ENCODE peak calls at places on chromosomes 7 and 10, in nine cellular contexts. D is cardiac fibroblast; E is lower lobe of right lung; Y is transverse colon; X is CD8-positive, alpha-beta T cell; F is CD8-positive, alpha-beta memory T cell; B is upper lobe of right lung; U is tibial artery; Z is H7. G is an unnamed sample.

GRCh38 chr7:72493850-72494661 is 81.9 kb upstream of the CALN1 start:
- DNase-seq in D (peak; percentile 48), E (peak; percentile 56), Y (peak; percentile 62), X (peak; percentile 18), F (no peak), B (peak; percentile 72), U (peak; percentile 28), Z (peak; percentile 67), G (peak; percentile 25)

GRCh38 chr7:107234436-107234835 is 65.6 kb downstream of the HBP1 start:
- DNase-seq in D (no peak), E (no peak), Y (no peak), X (no peak), F (no peak), B (no peak), U (no peak), Z (peak; percentile 13), G (no peak)

GRCh38 chr10:80139290-80139689 is 6.8 kb downstream of the PLAC9 start:
- DNase-seq in D (no peak), E (no peak), Y (no peak), X (no peak), F (no peak), B (no peak), U (peak; percentile 8), Z (no peak), G (no peak)

GRCh38 chr10:125783957-125784356 is 8.3 kb upstream of the MMP21 start:
- DNase-seq in D (no peak), E (no peak), Y (no peak), X (no peak), F (no peak), B (no peak), U (no peak), Z (no peak), G (no peak)

GRCh38 chr7:76358053-76358477 is 726 bp downstream of the YWHAG start:
- DNase-seq in D (no peak), E (peak; percentile 84), Y (peak; percentile 76), X (peak; percentile 36), F (peak; percentile 68), B (peak; percentile 88), U (peak; percentile 75), Z (no peak), G (peak; percentile 37)

GRCh38 chr7:143490719-143491306 is 13.1 kb downstream of the TAS2R41 start:
- DNase-seq in D (peak; percentile 49), E (no peak), Y (no peak), X (no peak), F (no peak), B (no peak), U (peak; percentile 37), Z (peak; percentile 47), G (peak; percentile 45)

GRCh38 chr7:7384228-7384627 is 151.4 kb downstream of the COL28A1 start:
- DNase-seq in D (no peak), E (no peak), Y (no peak), X (no peak), F (no peak), B (no peak), U (no peak), Z (no peak), G (no peak)

GRCh38 chr10:34721201-34721840 is 93.8 kb downstream of the PARD3 start:
- DNase-seq in D (peak; percentile 40), E (no peak), Y (no peak), X (no peak), F (no peak), B (no peak), U (no peak), Z (no peak), G (peak; percentile 54)

GRCh38 chr10:44959243-44960097 is at the start of gene RASSF4:
- DNase-seq in D (peak; percentile 83), E (peak; percentile 97), Y (peak; percentile 97), X (peak; percentile 89), F (peak; percentile 92), B (peak; percentile 98), U (peak; percentile 89), Z (peak; percentile 99), G (peak; percentile 83)

GRCh38 chr7:24401628-24402593 is 117.9 kb downstream of the NPY start:
- DNase-seq in D (peak; percentile 50), E (no peak), Y (no peak), X (no peak), F (no peak), B (no peak), U (no peak), Z (no peak), G (peak; percentile 66)

DNA sequence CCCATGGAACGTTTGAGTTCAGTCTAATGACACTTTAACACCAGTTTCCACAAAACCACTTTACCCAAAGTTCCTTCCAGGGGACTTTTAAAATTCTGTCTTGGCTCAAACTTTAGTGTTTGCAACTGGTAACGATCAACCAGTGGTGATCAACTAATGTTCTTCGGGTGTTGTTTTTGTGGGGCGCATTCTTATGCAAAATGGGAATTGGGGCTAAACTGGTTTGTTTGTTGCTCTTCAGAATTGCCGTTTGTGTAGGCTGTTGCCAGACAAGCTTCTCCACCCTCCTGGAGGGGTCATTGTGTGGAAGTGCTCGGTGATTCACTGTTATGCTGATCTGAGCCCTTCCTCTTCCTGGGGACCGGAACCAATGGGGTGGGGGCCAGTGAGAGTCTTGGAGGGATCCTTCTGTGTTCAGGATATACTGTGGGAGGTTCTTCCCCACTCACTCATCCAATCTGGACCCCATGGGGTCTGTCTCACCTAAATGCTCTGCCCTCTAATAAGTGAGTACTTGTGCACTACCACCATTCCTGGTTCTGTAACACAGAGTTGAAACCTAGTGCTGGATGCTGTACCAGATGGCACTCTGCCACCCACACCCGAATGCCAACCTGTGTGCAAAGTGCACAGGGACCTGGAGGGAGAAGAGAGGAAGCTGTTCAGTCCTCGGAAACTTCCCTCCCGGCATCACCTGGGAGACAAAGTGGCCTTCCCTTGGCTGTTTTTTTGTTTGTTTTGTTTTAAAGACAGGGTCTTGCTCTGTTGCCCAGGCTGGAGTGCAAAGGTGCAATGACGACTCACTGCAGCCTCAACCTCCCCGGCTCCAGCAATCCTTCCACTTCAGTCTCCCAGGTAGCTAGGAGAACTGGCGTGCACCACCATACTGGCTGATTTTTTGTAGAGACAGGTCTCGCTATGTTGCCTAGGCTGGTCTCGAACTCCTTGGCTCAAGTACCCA is 2.1 kb downstream of the NFE2L3 start:
- DNase-seq in D (no peak), E (no peak), Y (peak; percentile 82), X (no peak), F (no peak), B (no peak), U (peak; percentile 34), Z (peak; percentile 83), G (no peak)
- H3K4me3 ChIP-seq in D (no peak overlapping the region), E (peak overlapping the region; percentile 63), Y (no peak overlapping the region), X (no peak overlapping the region), F (peak overlapping the region; percentile 72), B (peak overlapping the region; percentile 61), U (no peak overlapping the region), Z (peak overlapping the region; percentile 84), G (no peak overlapping the region)

GRCh38 chr7:129781856-129782256 is 170.3 kb downstream of the NRF1 start:
- DNase-seq in D (no peak), E (no peak), Y (no peak), X (no peak), F (no peak), B (no peak), U (no peak), Z (peak; percentile 92), G (no peak)

GRCh38 chr7:129779602-129780256 is 168.2 kb downstream of the NRF1 start:
- DNase-seq in D (no peak), E (peak; percentile 85), Y (peak; percentile 49), X (no peak), F (no peak), B (peak; percentile 91), U (no peak), Z (peak; percentile 96), G (no peak)

GRCh38 chr7:129780257-129781127 is 169.0 kb downstream of the NRF1 start:
- DNase-seq in D (no peak), E (peak; percentile 92), Y (peak; percentile 91), X (peak; percentile 51), F (peak; percentile 73), B (peak; percentile 96), U (no peak), Z (peak; percentile 99), G (no peak)

GRCh38 chr7:129782257-129783096 is 170.3 kb downstream of the UBE2H start:
- DNase-seq in D (no peak), E (no peak), Y (no peak), X (no peak), F (no peak), B (no peak), U (no peak), Z (peak; percentile 85), G (no peak)

GRCh38 chr7:129781128-129781855 is 169.8 kb downstream of the NRF1 start:
- DNase-seq in D (no peak), E (no peak), Y (no peak), X (no peak), F (no peak), B (no peak), U (no peak), Z (peak; percentile 90), G (no peak)
- H3K4me3 ChIP-seq in D (no peak overlapping the region), E (peak overlapping the region; percentile 58), Y (no peak overlapping the region), X (peak overlapping the region; percentile 60), F (peak overlapping the region; percentile 53), B (peak overlapping the region; percentile 55), U (peak overlapping the region; percentile 54), Z (peak overlapping the region; percentile 75), G (no peak overlapping the region)

GRCh38 chr10:100913470-100913865 is 705 bp downstream of the SLF2 start:
- DNase-seq in D (no peak), E (no peak), Y (no peak), X (no peak), F (no peak), B (no peak), U (no peak), Z (no peak), G (no peak)

GRCh38 chr10:100912013-100912608 is 652 bp upstream of the SLF2 start:
- DNase-seq in D (peak; percentile 71), E (no peak), Y (no peak), X (no peak), F (no peak), B (no peak), U (no peak), Z (no peak), G (peak; percentile 51)

GRCh38 chr10:100909506-100910260 is 3.1 kb upstream of the SLF2 start:
- DNase-seq in D (peak; percentile 46), E (no peak), Y (no peak), X (no peak), F (no peak), B (no peak), U (no peak), Z (no peak), G (no peak)

GRCh38 chr10:100912609-100913469 is at the start of gene SLF2:
- DNase-seq in D (peak; percentile 99), E (peak; percentile 97), Y (peak; percentile 99), X (peak; percentile 87), F (peak; percentile 90), B (peak; percentile 98), U (peak; percentile 99), Z (peak; percentile 99), G (peak; percentile 98)

GRCh38 chr10:100911472-100911871 is 1.3 kb upstream of the SLF2 start:
- DNase-seq in D (no peak), E (no peak), Y (no peak), X (no peak), F (no peak), B (no peak), U (no peak), Z (no peak), G (no peak)
- H3K4me3 ChIP-seq in D (no peak overlapping the region), E (no peak overlapping the region), Y (no peak overlapping the region), X (no peak overlapping the region), F (no peak overlapping the region), B (peak overlapping the region; percentile 98), U (no peak overlapping the region), Z (no peak overlapping the region), G (no peak overlapping the region)

DNA sequence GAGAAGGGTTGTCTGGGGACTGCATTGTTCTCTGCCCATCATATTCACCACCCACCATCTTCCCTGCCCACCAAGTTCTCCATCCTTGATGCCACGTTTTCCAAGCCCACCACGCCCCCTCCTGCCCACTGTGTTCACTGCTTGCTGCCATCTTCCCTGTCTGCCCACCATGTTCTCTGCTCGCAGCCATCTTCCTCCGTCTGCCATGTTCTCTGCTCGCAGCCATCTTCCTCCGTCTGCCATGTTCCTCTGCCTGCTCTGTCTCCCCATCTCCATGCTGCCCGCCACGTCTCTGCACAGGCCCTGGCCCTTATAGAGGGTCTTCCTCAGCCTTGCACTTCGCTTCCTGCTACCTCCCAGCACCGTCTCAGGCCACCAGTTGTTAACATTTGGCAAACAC is 30.0 kb upstream of the ZNF32 start:
- DNase-seq in D (no peak), E (no peak), Y (no peak), X (no peak), F (no peak), B (no peak), U (no peak), Z (no peak), G (no peak)
- H3K4me3 ChIP-seq in D (no peak overlapping the region), E (no peak overlapping the region), Y (no peak overlapping the region), X (no peak overlapping the region), F (no peak overlapping the region), B (no peak overlapping the region), U (no peak overlapping the region), Z (no peak overlapping the region), G (no peak overlapping the region)